ENCODE peak calls at places on chromosomes 6 and 20, in seven cellular contexts. One of them, this sample, is unnamed.

GRCh38 chr20:50719328-50719727 is 12.1 kb upstream of the PARD6B start:
- DNase-seq in cardiac fibroblast: no peak
- DNase-seq in mesothelial cell of epicardium: no peak
- DNase-seq in fibroblast of mammary gland: no peak
- DNase-seq in OCI-LY7: no peak
- DNase-seq in GM12878: no peak
- DNase-seq in stimulated activated naive CD8-positive, alpha-beta T cell treated with anti-CD3 and anti-CD28 coated beads, Interleukin-15, amount 100 ng/mL, for 72 hours: no peak
- DNase-seq in this sample: no peak

GRCh38 chr6:36852481-36853147 is 13.4 kb upstream of the CPNE5 start:
- DNase-seq in OCI-LY7: no peak
- DNase-seq in fibroblast of mammary gland: peak
- DNase-seq in cardiac fibroblast: peak
- DNase-seq in mesothelial cell of epicardium: no peak
- DNase-seq in stimulated activated naive CD8-positive, alpha-beta T cell treated with anti-CD3 and anti-CD28 coated beads, Interleukin-15, amount 100 ng/mL, for 72 hours: no peak
- DNase-seq in GM12878: no peak
- DNase-seq in this sample: no peak

GRCh38 chr6:90025418-90026089 is 131.3 kb downstream of the GJA10 start:
- DNase-seq in stimulated activated naive CD8-positive, alpha-beta T cell treated with anti-CD3 and anti-CD28 coated beads, Interleukin-15, amount 100 ng/mL, for 72 hours: peak
- DNase-seq in mesothelial cell of epicardium: no peak
- DNase-seq in fibroblast of mammary gland: peak
- DNase-seq in OCI-LY7: no peak
- DNase-seq in cardiac fibroblast: peak
- DNase-seq in GM12878: no peak
- DNase-seq in this sample: no peak

GRCh38 chr20:39960522-39961420 is 728.3 kb downstream of the MAFB start:
- DNase-seq in stimulated activated naive CD8-positive, alpha-beta T cell treated with anti-CD3 and anti-CD28 coated beads, Interleukin-15, amount 100 ng/mL, for 72 hours: no peak
- DNase-seq in cardiac fibroblast: no peak
- DNase-seq in OCI-LY7: no peak
- DNase-seq in mesothelial cell of epicardium: no peak
- DNase-seq in GM12878: no peak
- DNase-seq in fibroblast of mammary gland: no peak
- DNase-seq in this sample: no peak

GRCh38 chr6:13924146-13924948 is 405 bp upstream of the RNF182 start:
- DNase-seq in mesothelial cell of epicardium: peak
- DNase-seq in fibroblast of mammary gland: peak
- DNase-seq in OCI-LY7: no peak
- DNase-seq in GM12878: no peak
- DNase-seq in stimulated activated naive CD8-positive, alpha-beta T cell treated with anti-CD3 and anti-CD28 coated beads, Interleukin-15, amount 100 ng/mL, for 72 hours: peak
- DNase-seq in cardiac fibroblast: peak
- DNase-seq in this sample: peak

GRCh38 chr6:29673161-29673560 is 7.8 kb downstream of the ZFP57 start:
- DNase-seq in cardiac fibroblast: no peak
- DNase-seq in OCI-LY7: no peak
- DNase-seq in GM12878: no peak
- DNase-seq in mesothelial cell of epicardium: no peak
- DNase-seq in fibroblast of mammary gland: no peak
- DNase-seq in stimulated activated naive CD8-positive, alpha-beta T cell treated with anti-CD3 and anti-CD28 coated beads, Interleukin-15, amount 100 ng/mL, for 72 hours: no peak
- DNase-seq in this sample: no peak

GRCh38 chr6:6915813-6916547 is 191.8 kb upstream of the RREB1 start:
- DNase-seq in stimulated activated naive CD8-positive, alpha-beta T cell treated with anti-CD3 and anti-CD28 coated beads, Interleukin-15, amount 100 ng/mL, for 72 hours: no peak
- DNase-seq in fibroblast of mammary gland: peak
- DNase-seq in GM12878: no peak
- DNase-seq in cardiac fibroblast: peak
- DNase-seq in mesothelial cell of epicardium: no peak
- DNase-seq in OCI-LY7: no peak
- DNase-seq in this sample: no peak

GRCh38 chr20:61807426-61808160 is 258.1 kb downstream of the TAF4 start:
- DNase-seq in cardiac fibroblast: no peak
- DNase-seq in OCI-LY7: no peak
- DNase-seq in GM12878: no peak
- DNase-seq in mesothelial cell of epicardium: no peak
- DNase-seq in stimulated activated naive CD8-positive, alpha-beta T cell treated with anti-CD3 and anti-CD28 coated beads, Interleukin-15, amount 100 ng/mL, for 72 hours: no peak
- DNase-seq in fibroblast of mammary gland: no peak
- DNase-seq in this sample: no peak

This sample was measured in GM06990.